ENCODE peak calls at places on chromosome 22, in nine cellular contexts. B, Z, I, S, L, K, R, V and T are unnamed samples. For H3K27me3, the result is how much of the 10 kb centered on the place peaks cover.

GRCh38 chr22:16954060-16954403 is 54.0 kb downstream of the GAB4 start:
- DNase-seq in B (no peak), Z (no peak), I (no peak), S (no peak), L (no peak), K (no peak), R (no peak), V (no peak), T (peak)

GRCh38 chr22:23705358-23705757 is 14.5 kb downstream of the RGL4 start:
- DNase-seq in B (no peak), Z (no peak), I (no peak), S (no peak), L (no peak), K (no peak), R (no peak), V (no peak), T (no peak)

GRCh38 chr22:48943567-48944432 is 883.9 kb downstream of the BRD1 start:
- DNase-seq in B (peak), Z (peak), I (no peak), S (no peak), L (no peak), K (no peak), R (peak), V (peak), T (peak)

GRCh38 chr22:24010018-24010391 is 1.1 kb upstream of the CABIN1 start:
- DNase-seq in B (no peak), Z (no peak), I (no peak), S (no peak), L (no peak), K (no peak), R (no peak), V (no peak), T (no peak)

GRCh38 chr22:24498826-24499225 is 3.7 kb downstream of the UPB1 start:
- DNase-seq in B (no peak), Z (peak), I (no peak), S (no peak), L (no peak), K (no peak), R (no peak), V (peak), T (no peak)

GRCh38 chr22:48453171-48453570 is 1374.5 kb downstream of the BRD1 start:
- DNase-seq in B (no peak), Z (no peak), I (no peak), S (no peak), L (no peak), K (no peak), R (peak), V (no peak), T (no peak)

GRCh38 chr22:32327066-32327465 is 30.6 kb upstream of the RFPL3 start:
- DNase-seq in B (peak), Z (no peak), I (no peak), S (no peak), L (no peak), K (no peak), R (peak), V (no peak), T (no peak)

GRCh38 chr22:48700566-48701295 is 1126.9 kb downstream of the BRD1 start:
- DNase-seq in B (no peak), Z (no peak), I (no peak), S (no peak), L (no peak), K (no peak), R (no peak), V (no peak), T (peak)

GRCh38 chr22:49047461-49047860 is 780.2 kb downstream of the BRD1 start:
- DNase-seq in B (no peak), Z (no peak), I (no peak), S (peak), L (no peak), K (no peak), R (no peak), V (no peak), T (no peak)

GRCh38 chr22:46803031-46803880 is 40.8 kb downstream of the TBC1D22A start:
- DNase-seq in B (peak), Z (peak), I (no peak), S (peak), L (peak), K (peak), R (peak), V (peak), T (peak)

GRCh38 chr22:25950101-25950500 is 208.1 kb downstream of the MYO18B start:
- DNase-seq in B (no peak), Z (no peak), I (no peak), S (no peak), L (no peak), K (no peak), R (no peak), V (no peak), T (no peak)

GRCh38 chr22:34324763-34325162 is 404.5 kb upstream of the LARGE1 start:
- DNase-seq in B (no peak), Z (no peak), I (no peak), S (no peak), L (no peak), K (no peak), R (no peak), V (no peak), T (no peak)

GRCh38 chr22:16949561-16949960 is 58.5 kb downstream of the GAB4 start:
- DNase-seq in B (no peak), Z (no peak), I (peak), S (no peak), L (peak), K (no peak), R (no peak), V (no peak), T (no peak)

GRCh38 chr22:36369922-36370781 is 17.6 kb downstream of the MYH9 start:
- DNase-seq in B (peak), Z (peak), I (peak), S (peak), L (peak), K (peak), R (no peak), V (peak), T (peak)
- H3K4me3 ChIP-seq in B (peak), Z (no peak), I (no peak), S (peak), L (no peak), K (no peak), R (no peak), V (peak), T (no peak)

GRCh38 chr22:41917906-41918791 is 3.3 kb upstream of the SHISA8 start:
- DNase-seq in B (peak), Z (no peak), I (no peak), S (peak), L (peak), K (no peak), R (peak), V (no peak), T (peak)
- H3K27me3 ChIP-seq in B (half or more), Z (half or more), I (under half), S (under half), L (under half), K (under half), R (under half), V (half or more), T (half or more)

DNA sequence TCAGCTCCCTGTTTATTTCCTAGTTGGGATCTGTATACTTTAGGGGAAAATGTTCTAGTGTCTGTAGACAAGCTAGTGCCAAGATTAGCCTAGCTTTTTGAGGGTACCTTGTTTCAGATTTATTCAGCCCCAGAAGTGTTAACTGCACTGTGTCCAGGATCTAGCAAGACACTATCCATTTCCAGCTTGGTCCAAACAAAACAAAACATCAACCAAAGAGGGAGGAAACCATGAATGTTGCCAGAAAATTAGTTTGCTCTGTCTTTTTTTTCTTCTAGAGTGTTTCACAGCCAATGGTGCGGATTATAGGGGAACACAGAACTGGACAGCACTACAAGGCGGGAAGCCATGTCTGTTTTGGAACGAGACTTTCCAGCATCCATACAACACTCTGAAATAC is 21.1 kb downstream of the KREMEN1 start:
- DNase-seq in B (no peak), Z (no peak), I (no peak), S (peak), L (no peak), K (no peak), R (no peak), V (no peak), T (no peak)
- H3K4me3 ChIP-seq in B (no peak), Z (no peak), I (no peak), S (no peak), L (no peak), K (no peak), R (no peak), V (no peak), T (no peak)

GRCh38 chr22:37278261-37278660 is 4.0 kb upstream of the CYTH4 start:
- DNase-seq in B (no peak), Z (no peak), I (no peak), S (no peak), L (no peak), K (no peak), R (no peak), V (no peak), T (no peak)

GRCh38 chr22:37275134-37275533 is 7.2 kb upstream of the CYTH4 start:
- DNase-seq in B (no peak), Z (no peak), I (no peak), S (no peak), L (no peak), K (no peak), R (no peak), V (peak), T (peak)

GRCh38 chr22:37275622-37276021 is 6.7 kb upstream of the CYTH4 start:
- DNase-seq in B (no peak), Z (no peak), I (no peak), S (no peak), L (no peak), K (no peak), R (no peak), V (peak), T (peak)

GRCh38 chr22:37274380-37274862 is 7.9 kb upstream of the CYTH4 start:
- DNase-seq in B (peak), Z (no peak), I (no peak), S (no peak), L (peak), K (no peak), R (no peak), V (no peak), T (no peak)

DNA sequence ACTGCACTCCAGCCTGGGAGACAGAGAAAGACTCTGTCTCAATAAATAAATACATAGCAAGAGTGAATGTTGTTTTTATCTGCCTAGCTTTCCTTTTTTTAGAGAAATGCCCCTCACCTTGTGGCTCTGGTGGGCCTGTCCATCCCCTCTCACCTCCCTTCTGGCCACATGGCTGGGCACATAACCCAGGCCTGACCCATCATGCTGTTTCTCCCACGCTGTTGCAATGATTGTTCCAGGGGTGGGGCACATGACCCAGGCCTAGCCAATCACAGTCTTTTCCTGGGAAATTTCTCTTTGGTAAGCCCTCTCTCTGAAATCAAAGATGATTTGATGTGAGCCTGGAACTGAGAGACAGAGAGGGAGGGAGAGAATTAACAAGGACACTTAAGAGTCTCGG is 5.5 kb upstream of the CYTH4 start:
- DNase-seq in B (no peak), Z (no peak), I (no peak), S (no peak), L (no peak), K (no peak), R (peak), V (peak), T (peak)
- H3K27me3 ChIP-seq in B (under half), Z (under half), I (under half), S (under half), L (under half), K (under half), R (under half), V (under half), T (under half)

GRCh38 chr22:45284705-45285305 is at the start of gene UPK3A:
- DNase-seq in B (peak), Z (peak), I (peak), S (no peak), L (peak), K (peak), R (peak), V (peak), T (peak)
- H3K4me3 ChIP-seq in B (peak), Z (peak), I (peak), S (peak), L (peak), K (no peak), R (no peak), V (peak), T (peak)

GRCh38 chr22:20672732-20673131 is 101.2 kb upstream of the SERPIND1 start:
- DNase-seq in B (no peak), Z (no peak), I (no peak), S (no peak), L (no peak), K (no peak), R (no peak), V (no peak), T (no peak)

GRCh38 chr22:20673341-20674195 is 100.3 kb upstream of the SERPIND1 start:
- DNase-seq in B (no peak), Z (no peak), I (no peak), S (no peak), L (no peak), K (no peak), R (no peak), V (no peak), T (no peak)

GRCh38 chr22:20677684-20678242 is 96.2 kb upstream of the SERPIND1 start:
- DNase-seq in B (no peak), Z (no peak), I (no peak), S (no peak), L (no peak), K (no peak), R (no peak), V (no peak), T (no peak)

GRCh38 chr22:20672082-20672424 is 101.9 kb upstream of the SERPIND1 start:
- DNase-seq in B (no peak), Z (no peak), I (no peak), S (no peak), L (no peak), K (no peak), R (no peak), V (no peak), T (no peak)

GRCh38 chr22:20674998-20675397 is 98.9 kb upstream of the SERPIND1 start:
- DNase-seq in B (no peak), Z (no peak), I (no peak), S (no peak), L (no peak), K (no peak), R (no peak), V (no peak), T (no peak)
- H3K27me3 ChIP-seq in B (under half), Z (under half), I (under half), S (under half), L (under half), K (under half), R (under half), V (under half), T (under half)

GRCh38 chr22:39144101-39144815 is 8.2 kb downstream of the CBX7 start:
- DNase-seq in B (peak), Z (no peak), I (no peak), S (peak), L (peak), K (no peak), R (peak), V (peak), T (peak)
- H3K4me3 ChIP-seq in B (peak), Z (peak), I (peak), S (peak), L (peak), K (peak), R (no peak), V (peak), T (peak)

GRCh38 chr22:27171212-27171611 is 513.8 kb downstream of the MIAT start:
- DNase-seq in B (no peak), Z (no peak), I (no peak), S (no peak), L (no peak), K (no peak), R (no peak), V (no peak), T (no peak)

GRCh38 chr22:27173530-27173929 is 516.1 kb downstream of the MIAT start:
- DNase-seq in B (no peak), Z (no peak), I (no peak), S (no peak), L (no peak), K (no peak), R (no peak), V (no peak), T (no peak)

GRCh38 chr22:27175444-27175843 is 518.1 kb downstream of the MIAT start:
- DNase-seq in B (no peak), Z (no peak), I (no peak), S (no peak), L (no peak), K (no peak), R (no peak), V (peak), T (no peak)

GRCh38 chr22:27175974-27176373 is 518.6 kb downstream of the MIAT start:
- DNase-seq in B (no peak), Z (no peak), I (no peak), S (no peak), L (no peak), K (no peak), R (no peak), V (no peak), T (no peak)

GRCh38 chr22:27174970-27175369 is 517.6 kb downstream of the MIAT start:
- DNase-seq in B (no peak), Z (no peak), I (no peak), S (no peak), L (no peak), K (no peak), R (no peak), V (peak), T (no peak)
- H3K27me3 ChIP-seq in B (under half), Z (under half), I (under half), S (under half), L (under half), K (under half), R (under half), V (under half), T (under half)

GRCh38 chr22:35746946-35747703 is 29.5 kb downstream of the APOL5 start:
- DNase-seq in B (no peak), Z (no peak), I (no peak), S (peak), L (no peak), K (no peak), R (no peak), V (no peak), T (no peak)
- H3K4me3 ChIP-seq in B (no peak), Z (no peak), I (no peak), S (no peak), L (no peak), K (no peak), R (no peak), V (no peak), T (no peak)